ENCODE peak calls at places on chromosomes 16 and 17, in five cellular contexts. One of them, this sample, is unnamed.

GRCh38 chr17:58335061-58335731 is 6.6 kb upstream of the TSPOAP1 start:
- DNase-seq in CD8-positive, alpha-beta T cell: peak; percentile 47
- DNase-seq in lung: no peak
- DNase-seq in heart left ventricle: no peak
- DNase-seq in spleen: peak; percentile 83
- DNase-seq in this sample: peak; percentile 70

GRCh38 chr16:53949716-53950410 is 245.9 kb downstream of the FTO start:
- DNase-seq in lung: no peak
- DNase-seq in spleen: no peak
- DNase-seq in heart left ventricle: no peak
- DNase-seq in CD8-positive, alpha-beta T cell: no peak
- DNase-seq in this sample: no peak

GRCh38 chr17:75404223-75404738 is 1.2 kb downstream of the GRB2 start:
- DNase-seq in heart left ventricle: peak; percentile 58
- DNase-seq in spleen: no peak
- DNase-seq in CD8-positive, alpha-beta T cell: peak; percentile 60
- DNase-seq in lung: peak; percentile 65
- DNase-seq in this sample: peak; percentile 74

GRCh38 chr16:30186782-30187555 is 3.6 kb downstream of the CORO1A start:
- DNase-seq in heart left ventricle: peak; percentile 72
- DNase-seq in CD8-positive, alpha-beta T cell: peak; percentile 92
- DNase-seq in spleen: peak; percentile 97
- DNase-seq in lung: peak; percentile 66
- DNase-seq in this sample: peak; percentile 75

GRCh38 chr16:70437017-70437581 is 1.8 kb downstream of the ST3GAL2 start:
- DNase-seq in CD8-positive, alpha-beta T cell: no peak
- DNase-seq in lung: no peak
- DNase-seq in spleen: no peak
- DNase-seq in heart left ventricle: no peak
- DNase-seq in this sample: no peak

GRCh38 chr17:38456031-38456815 is 28.0 kb downstream of the ARHGAP23 start:
- DNase-seq in heart left ventricle: no peak
- DNase-seq in CD8-positive, alpha-beta T cell: no peak
- DNase-seq in spleen: no peak
- DNase-seq in lung: no peak
- DNase-seq in this sample: no peak

GRCh38 chr17:6040473-6040872 is 29.7 kb upstream of the WSCD1 start:
- DNase-seq in spleen: peak; percentile 37
- DNase-seq in heart left ventricle: no peak
- DNase-seq in CD8-positive, alpha-beta T cell: no peak
- DNase-seq in lung: no peak
- DNase-seq in this sample: no peak

GRCh38 chr17:70168979-70169706 is at the start of gene KCNJ2:
- DNase-seq in CD8-positive, alpha-beta T cell: peak; percentile 13
- DNase-seq in spleen: peak; percentile 97
- DNase-seq in heart left ventricle: peak; percentile 94
- DNase-seq in lung: peak; percentile 91
- DNase-seq in this sample: peak; percentile 95

DNA sequence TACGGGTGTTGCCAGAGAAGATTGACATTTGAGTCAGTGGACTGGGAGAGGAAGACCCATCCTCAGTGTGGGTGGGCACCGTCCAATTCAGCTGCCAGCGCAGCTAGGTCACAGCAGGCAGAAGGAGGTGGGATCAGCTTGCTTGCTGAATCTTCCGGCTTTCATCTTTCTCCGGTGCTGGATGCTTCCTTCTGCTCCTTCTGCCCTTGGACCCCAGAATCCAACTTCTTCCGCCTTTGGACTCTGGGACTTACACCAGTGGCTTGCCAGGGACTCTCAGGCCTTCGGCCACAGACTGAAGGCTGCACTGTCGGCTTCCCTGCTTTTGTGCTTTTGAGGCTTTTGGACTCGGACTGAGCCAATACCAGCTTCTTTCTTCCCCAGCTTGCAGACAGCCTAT is 46.1 kb upstream of the RPL38 start:
- DNase-seq in spleen: no peak
- DNase-seq in lung: no peak
- DNase-seq in heart left ventricle: no peak
- DNase-seq in CD8-positive, alpha-beta T cell: no peak
- DNase-seq in this sample: no peak
- H3K27ac ChIP-seq in spleen: no peak overlapping the region
- H3K27ac ChIP-seq in lung: no peak overlapping the region
- H3K27ac ChIP-seq in heart left ventricle: no peak overlapping the region
- H3K27ac ChIP-seq in CD8-positive, alpha-beta T cell: no peak overlapping the region
- H3K27ac ChIP-seq in this sample: no peak overlapping the region

GRCh38 chr17:76439314-76439928 is 13.5 kb downstream of the UBE2O start:
- DNase-seq in spleen: no peak
- DNase-seq in heart left ventricle: no peak
- DNase-seq in CD8-positive, alpha-beta T cell: no peak
- DNase-seq in lung: no peak
- DNase-seq in this sample: peak; percentile 27
- H3K4me1 ChIP-seq in spleen: peaks cover 27% of the 10 kb centered on the region
- H3K4me1 ChIP-seq in heart left ventricle: peaks cover 57% of the 10 kb centered on the region
- H3K4me1 ChIP-seq in CD8-positive, alpha-beta T cell: peaks cover 11% of the 10 kb centered on the region
- H3K4me1 ChIP-seq in lung: peaks cover 10% of the 10 kb centered on the region
- H3K4me1 ChIP-seq in this sample: no peaks in the 10 kb centered on the region

GRCh38 chr16:21302898-21303528 is 24.9 kb upstream of the CRYM start:
- DNase-seq in heart left ventricle: no peak
- DNase-seq in spleen: no peak
- DNase-seq in lung: no peak
- DNase-seq in CD8-positive, alpha-beta T cell: no peak
- DNase-seq in this sample: no peak
- H3K4me3 ChIP-seq in heart left ventricle: no peak overlapping the region
- H3K4me3 ChIP-seq in spleen: no peak overlapping the region
- H3K4me3 ChIP-seq in lung: no peak overlapping the region
- H3K4me3 ChIP-seq in CD8-positive, alpha-beta T cell: no peak overlapping the region
- H3K4me3 ChIP-seq in this sample: no peak overlapping the region

GRCh38 chr16:57276596-57276995 is 7.9 kb downstream of the PLLP start:
- DNase-seq in spleen: no peak
- DNase-seq in CD8-positive, alpha-beta T cell: no peak
- DNase-seq in heart left ventricle: no peak
- DNase-seq in lung: no peak
- DNase-seq in this sample: peak; percentile 9
- H3K27ac ChIP-seq in spleen: peak overlapping the region; percentile 55
- H3K27ac ChIP-seq in CD8-positive, alpha-beta T cell: no peak overlapping the region
- H3K27ac ChIP-seq in heart left ventricle: peak overlapping the region; percentile 30
- H3K27ac ChIP-seq in lung: no peak overlapping the region
- H3K27ac ChIP-seq in this sample: no peak overlapping the region

GRCh38 chr16:10658943-10659342 is 35.8 kb downstream of the TEKT5 start:
- DNase-seq in lung: no peak
- DNase-seq in spleen: no peak
- DNase-seq in CD8-positive, alpha-beta T cell: no peak
- DNase-seq in heart left ventricle: no peak
- DNase-seq in this sample: no peak

GRCh38 chr16:10661737-10662136 is 33.0 kb downstream of the TEKT5 start:
- DNase-seq in spleen: no peak
- DNase-seq in lung: no peak
- DNase-seq in heart left ventricle: no peak
- DNase-seq in CD8-positive, alpha-beta T cell: no peak
- DNase-seq in this sample: no peak

GRCh38 chr16:10662212-10662611 is 32.5 kb downstream of the TEKT5 start:
- DNase-seq in spleen: no peak
- DNase-seq in heart left ventricle: no peak
- DNase-seq in lung: no peak
- DNase-seq in CD8-positive, alpha-beta T cell: no peak
- DNase-seq in this sample: peak; percentile 47

GRCh38 chr16:10663146-10663545 is 31.6 kb downstream of the TEKT5 start:
- DNase-seq in CD8-positive, alpha-beta T cell: no peak
- DNase-seq in heart left ventricle: no peak
- DNase-seq in spleen: no peak
- DNase-seq in lung: no peak
- DNase-seq in this sample: no peak

GRCh38 chr16:10661236-10661635 is 33.5 kb downstream of the TEKT5 start:
- DNase-seq in heart left ventricle: no peak
- DNase-seq in spleen: no peak
- DNase-seq in lung: no peak
- DNase-seq in CD8-positive, alpha-beta T cell: no peak
- DNase-seq in this sample: no peak
- H3K4me1 ChIP-seq in heart left ventricle: peaks cover 6% of the 10 kb centered on the region
- H3K4me1 ChIP-seq in spleen: no peaks in the 10 kb centered on the region
- H3K4me1 ChIP-seq in lung: no peaks in the 10 kb centered on the region
- H3K4me1 ChIP-seq in CD8-positive, alpha-beta T cell: no peaks in the 10 kb centered on the region
- H3K4me1 ChIP-seq in this sample: no peaks in the 10 kb centered on the region

GRCh38 chr17:37110012-37110701 is 161.4 kb downstream of the AATF start:
- DNase-seq in CD8-positive, alpha-beta T cell: no peak
- DNase-seq in lung: no peak
- DNase-seq in spleen: no peak
- DNase-seq in heart left ventricle: no peak
- DNase-seq in this sample: no peak

GRCh38 chr17:37107406-37108083 is 158.8 kb downstream of the AATF start:
- DNase-seq in heart left ventricle: peak; percentile 76
- DNase-seq in CD8-positive, alpha-beta T cell: no peak
- DNase-seq in lung: peak; percentile 64
- DNase-seq in spleen: no peak
- DNase-seq in this sample: peak; percentile 81

GRCh38 chr17:37101306-37101705 is 152.6 kb downstream of the AATF start:
- DNase-seq in lung: no peak
- DNase-seq in spleen: no peak
- DNase-seq in CD8-positive, alpha-beta T cell: no peak
- DNase-seq in heart left ventricle: no peak
- DNase-seq in this sample: no peak

GRCh38 chr17:37103191-37103590 is 154.4 kb downstream of the AATF start:
- DNase-seq in spleen: no peak
- DNase-seq in lung: no peak
- DNase-seq in heart left ventricle: no peak
- DNase-seq in CD8-positive, alpha-beta T cell: no peak
- DNase-seq in this sample: no peak

DNA sequence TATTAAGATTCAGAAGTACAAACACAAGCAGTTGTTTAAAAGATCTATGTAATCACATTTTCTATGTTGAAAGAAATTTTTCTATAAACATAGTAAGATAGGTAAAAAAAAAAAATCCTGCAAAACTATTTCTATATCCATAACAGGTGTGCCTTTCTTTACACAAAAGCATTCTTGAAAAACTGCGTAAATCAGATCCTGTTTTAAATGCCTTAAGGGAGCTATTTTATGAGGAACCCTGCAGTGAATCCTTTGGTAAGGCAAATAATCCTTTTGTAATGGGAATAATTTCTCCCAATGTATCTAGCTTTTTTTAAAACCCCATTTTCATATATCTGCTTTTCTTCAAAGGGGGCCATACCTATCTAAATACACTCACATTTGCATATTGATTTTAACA is 157.3 kb downstream of the AATF start:
- DNase-seq in heart left ventricle: no peak
- DNase-seq in CD8-positive, alpha-beta T cell: no peak
- DNase-seq in lung: no peak
- DNase-seq in spleen: no peak
- DNase-seq in this sample: no peak
- H3K4me3 ChIP-seq in heart left ventricle: no peak overlapping the region
- H3K4me3 ChIP-seq in CD8-positive, alpha-beta T cell: no peak overlapping the region
- H3K4me3 ChIP-seq in lung: no peak overlapping the region
- H3K4me3 ChIP-seq in spleen: no peak overlapping the region
- H3K4me3 ChIP-seq in this sample: no peak overlapping the region

This sample was measured in aorta.